ENCODE peak calls at places on chromosomes 1 and 21, in four cellular contexts. One of them, this sample, is unnamed. For H3K36me3 and H3K27me3, the result is how much of the 10 kb centered on the place peaks cover.

GRCh38 chr1:5722635-5723157 is 269.5 kb downstream of the NPHP4 start:
- DNase-seq in brain microvascular endothelial cell: no peak
- DNase-seq in endothelial cell of umbilical vein: no peak
- DNase-seq in GM23248: no peak
- DNase-seq in this sample: no peak

GRCh38 chr1:6984996-6985395 is 199.7 kb downstream of the CAMTA1 start:
- DNase-seq in GM23248: no peak
- DNase-seq in endothelial cell of umbilical vein: no peak
- DNase-seq in brain microvascular endothelial cell: no peak
- DNase-seq in this sample: no peak

GRCh38 chr1:21762022-21762404 is 20.9 kb downstream of the USP48 start:
- DNase-seq in brain microvascular endothelial cell: no peak
- DNase-seq in endothelial cell of umbilical vein: no peak
- DNase-seq in GM23248: no peak
- DNase-seq in this sample: no peak

GRCh38 chr21:39120876-39121599 is 62.2 kb downstream of the PSMG1 start:
- DNase-seq in brain microvascular endothelial cell: no peak
- DNase-seq in GM23248: no peak
- DNase-seq in endothelial cell of umbilical vein: no peak
- DNase-seq in this sample: peak

GRCh38 chr1:156749429-156750118 is 1.9 kb downstream of the HDGF start:
- DNase-seq in GM23248: peak
- DNase-seq in endothelial cell of umbilical vein: no peak
- DNase-seq in brain microvascular endothelial cell: no peak
- DNase-seq in this sample: peak

GRCh38 chr1:39925727-39926342 is 24.1 kb upstream of the MYCL start:
- DNase-seq in brain microvascular endothelial cell: no peak
- DNase-seq in endothelial cell of umbilical vein: no peak
- DNase-seq in GM23248: peak
- DNase-seq in this sample: peak

GRCh38 chr1:110345480-110345879 is 6.3 kb downstream of the RBM15 start:
- DNase-seq in brain microvascular endothelial cell: no peak
- DNase-seq in endothelial cell of umbilical vein: no peak
- DNase-seq in GM23248: no peak
- DNase-seq in this sample: no peak

GRCh38 chr1:212470059-212470458 is 37.3 kb downstream of the NENF start:
- DNase-seq in endothelial cell of umbilical vein: no peak
- DNase-seq in GM23248: peak
- DNase-seq in brain microvascular endothelial cell: peak
- DNase-seq in this sample: peak

GRCh38 chr1:84598418-84598817 is 24.2 kb upstream of the CTBS start:
- DNase-seq in endothelial cell of umbilical vein: no peak
- DNase-seq in brain microvascular endothelial cell: no peak
- DNase-seq in GM23248: peak
- DNase-seq in this sample: no peak

GRCh38 chr21:44869860-44870747 is 3.4 kb downstream of the PTTG1IP start:
- DNase-seq in endothelial cell of umbilical vein: peak
- DNase-seq in brain microvascular endothelial cell: peak
- DNase-seq in GM23248: peak
- DNase-seq in this sample: peak

GRCh38 chr1:151165281-151165737 is 393 bp downstream of the LYSMD1 start:
- DNase-seq in endothelial cell of umbilical vein: no peak
- DNase-seq in GM23248: peak
- DNase-seq in brain microvascular endothelial cell: peak
- DNase-seq in this sample: peak

GRCh38 chr1:29120367-29120766 is 3.3 kb downstream of the TMEM200B start:
- DNase-seq in GM23248: no peak
- DNase-seq in brain microvascular endothelial cell: no peak
- DNase-seq in endothelial cell of umbilical vein: no peak
- DNase-seq in this sample: no peak
- H3K4me3 ChIP-seq in GM23248: no peak
- H3K4me3 ChIP-seq in brain microvascular endothelial cell: no peak
- H3K4me3 ChIP-seq in endothelial cell of umbilical vein: no peak
- H3K4me3 ChIP-seq in this sample: no peak

GRCh38 chr1:202728951-202729350 is 18.7 kb upstream of the SYT2 start:
- DNase-seq in GM23248: no peak
- DNase-seq in brain microvascular endothelial cell: no peak
- DNase-seq in endothelial cell of umbilical vein: no peak
- DNase-seq in this sample: no peak
- H3K36me3 ChIP-seq in GM23248: half or more
- H3K36me3 ChIP-seq in brain microvascular endothelial cell: half or more
- H3K36me3 ChIP-seq in endothelial cell of umbilical vein: under half
- H3K36me3 ChIP-seq in this sample: half or more

GRCh38 chr1:169696273-169697100 is 14.9 kb downstream of the SELL start:
- DNase-seq in GM23248: no peak
- DNase-seq in endothelial cell of umbilical vein: peak
- DNase-seq in brain microvascular endothelial cell: no peak
- DNase-seq in this sample: no peak

GRCh38 chr1:169698976-169699375 is 12.4 kb downstream of the SELL start:
- DNase-seq in endothelial cell of umbilical vein: peak
- DNase-seq in GM23248: no peak
- DNase-seq in brain microvascular endothelial cell: no peak
- DNase-seq in this sample: no peak

GRCh38 chr1:169699769-169700168 is 11.7 kb downstream of the SELL start:
- DNase-seq in GM23248: no peak
- DNase-seq in endothelial cell of umbilical vein: no peak
- DNase-seq in brain microvascular endothelial cell: no peak
- DNase-seq in this sample: no peak

GRCh38 chr1:169694304-169694703 is 17.1 kb downstream of the SELL start:
- DNase-seq in brain microvascular endothelial cell: no peak
- DNase-seq in endothelial cell of umbilical vein: peak
- DNase-seq in GM23248: no peak
- DNase-seq in this sample: no peak

DNA sequence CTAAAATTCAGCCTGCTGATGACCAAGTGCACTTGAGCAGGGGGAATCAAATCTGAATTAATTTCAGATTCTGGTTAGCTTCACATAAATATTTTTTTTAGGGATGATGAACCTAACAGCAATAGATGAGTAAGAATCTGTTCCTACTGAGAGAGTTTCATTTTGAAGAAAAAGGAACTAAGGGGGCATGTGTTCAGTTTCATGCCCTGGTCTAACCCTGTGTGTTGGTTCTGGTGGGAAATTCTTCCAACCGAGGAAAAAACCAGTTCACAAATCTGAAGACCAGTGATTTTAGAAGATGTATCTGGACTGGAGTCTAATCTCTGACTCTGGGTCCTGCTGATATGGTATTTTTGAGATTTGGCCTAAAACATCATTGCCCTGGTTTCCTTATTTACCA is 13.7 kb downstream of the SELL start:
- DNase-seq in GM23248: no peak
- DNase-seq in brain microvascular endothelial cell: no peak
- DNase-seq in endothelial cell of umbilical vein: no peak
- DNase-seq in this sample: no peak
- H3K27me3 ChIP-seq in GM23248: under half
- H3K27me3 ChIP-seq in brain microvascular endothelial cell: under half
- H3K27me3 ChIP-seq in endothelial cell of umbilical vein: under half
- H3K27me3 ChIP-seq in this sample: under half

DNA sequence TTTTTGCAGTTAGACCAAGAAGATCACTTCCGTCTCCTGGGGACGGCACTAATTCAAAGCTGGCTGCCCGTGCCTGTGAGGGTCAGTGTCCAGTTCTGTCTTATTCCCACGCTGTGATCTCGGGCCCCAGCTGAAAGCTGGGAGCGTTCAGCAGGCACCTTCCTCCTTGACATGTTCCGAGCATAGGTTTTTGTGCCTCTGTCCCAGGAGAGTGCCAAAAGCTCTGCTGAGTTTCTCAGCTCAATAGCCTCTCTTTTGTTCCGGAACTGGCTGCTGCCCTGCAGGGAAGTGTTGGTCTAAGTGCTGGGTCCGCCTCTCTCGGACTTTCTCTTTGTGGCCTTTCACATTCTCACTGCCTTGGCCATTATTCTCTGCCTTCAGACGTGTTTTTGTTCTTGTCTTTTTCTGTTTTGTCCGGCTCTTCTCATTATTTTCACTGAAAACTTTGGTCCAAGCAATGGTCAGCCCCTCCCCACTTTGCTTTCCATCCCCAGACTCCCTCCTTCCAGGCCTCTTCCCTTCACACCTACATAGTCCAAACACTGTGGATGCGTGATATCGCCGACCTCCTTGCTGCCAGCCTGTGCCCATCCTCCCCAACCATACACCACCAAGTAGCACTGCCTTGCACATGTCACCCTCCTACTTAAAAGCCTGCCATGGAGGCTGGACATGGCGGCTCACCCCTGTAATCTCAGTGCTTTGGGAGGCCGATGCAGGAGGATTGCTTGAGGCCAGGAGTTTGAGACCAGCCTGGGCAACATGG is 233.7 kb downstream of the RHOU start:
- DNase-seq in brain microvascular endothelial cell: no peak
- DNase-seq in GM23248: no peak
- DNase-seq in endothelial cell of umbilical vein: no peak
- DNase-seq in this sample: no peak
- H3K4me3 ChIP-seq in brain microvascular endothelial cell: no peak
- H3K4me3 ChIP-seq in GM23248: no peak
- H3K4me3 ChIP-seq in endothelial cell of umbilical vein: no peak
- H3K4me3 ChIP-seq in this sample: no peak

DNA sequence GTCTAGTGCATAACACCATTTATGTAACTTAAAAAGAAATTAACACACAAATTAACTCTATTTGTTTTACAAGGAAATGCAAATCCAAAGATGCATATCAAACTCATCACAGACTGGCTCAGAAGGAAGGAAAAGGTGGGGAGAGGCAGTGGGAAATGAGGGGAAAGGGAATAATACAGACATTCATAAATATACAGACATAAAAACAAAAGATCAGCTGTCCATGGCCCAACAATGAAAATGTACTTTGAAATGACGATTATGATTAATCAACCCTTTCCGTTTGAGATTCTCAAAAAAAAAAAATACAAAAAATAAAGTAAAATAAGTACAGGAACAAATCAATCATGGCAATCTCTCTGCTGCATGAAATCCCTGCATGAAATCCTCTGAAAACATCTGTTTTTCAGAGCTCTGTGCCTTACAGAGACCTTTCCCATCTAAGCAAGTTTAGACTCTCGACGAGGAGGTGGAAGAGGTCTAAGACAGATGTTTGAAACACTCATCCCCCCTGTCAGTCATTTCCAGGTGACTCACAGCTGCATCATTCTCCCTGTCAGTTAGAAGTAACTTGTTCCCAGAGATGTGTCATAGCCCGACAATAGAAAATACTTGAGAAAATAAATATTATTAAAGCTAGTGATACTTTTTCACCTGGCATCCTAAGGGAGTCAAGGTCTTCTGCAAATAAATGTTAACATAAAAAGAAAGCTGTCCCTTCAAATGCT is 41.4 kb upstream of the SEC16B start:
- DNase-seq in brain microvascular endothelial cell: peak
- DNase-seq in GM23248: peak
- DNase-seq in endothelial cell of umbilical vein: peak
- DNase-seq in this sample: peak
- H3K36me3 ChIP-seq in brain microvascular endothelial cell: under half
- H3K36me3 ChIP-seq in GM23248: under half
- H3K36me3 ChIP-seq in endothelial cell of umbilical vein: under half
- H3K36me3 ChIP-seq in this sample: under half

GRCh38 chr1:180237850-180238476 is 7.9 kb downstream of the LHX4 start:
- DNase-seq in endothelial cell of umbilical vein: no peak
- DNase-seq in brain microvascular endothelial cell: no peak
- DNase-seq in GM23248: no peak
- DNase-seq in this sample: no peak

GRCh38 chr1:180238675-180239074 is 8.6 kb downstream of the LHX4 start:
- DNase-seq in brain microvascular endothelial cell: no peak
- DNase-seq in endothelial cell of umbilical vein: no peak
- DNase-seq in GM23248: no peak
- DNase-seq in this sample: no peak

GRCh38 chr1:180235077-180235501 is 5.0 kb downstream of the LHX4 start:
- DNase-seq in brain microvascular endothelial cell: no peak
- DNase-seq in GM23248: no peak
- DNase-seq in endothelial cell of umbilical vein: no peak
- DNase-seq in this sample: no peak

GRCh38 chr1:180235502-180236239 is 5.6 kb downstream of the LHX4 start:
- DNase-seq in brain microvascular endothelial cell: no peak
- DNase-seq in endothelial cell of umbilical vein: no peak
- DNase-seq in GM23248: no peak
- DNase-seq in this sample: no peak

DNA sequence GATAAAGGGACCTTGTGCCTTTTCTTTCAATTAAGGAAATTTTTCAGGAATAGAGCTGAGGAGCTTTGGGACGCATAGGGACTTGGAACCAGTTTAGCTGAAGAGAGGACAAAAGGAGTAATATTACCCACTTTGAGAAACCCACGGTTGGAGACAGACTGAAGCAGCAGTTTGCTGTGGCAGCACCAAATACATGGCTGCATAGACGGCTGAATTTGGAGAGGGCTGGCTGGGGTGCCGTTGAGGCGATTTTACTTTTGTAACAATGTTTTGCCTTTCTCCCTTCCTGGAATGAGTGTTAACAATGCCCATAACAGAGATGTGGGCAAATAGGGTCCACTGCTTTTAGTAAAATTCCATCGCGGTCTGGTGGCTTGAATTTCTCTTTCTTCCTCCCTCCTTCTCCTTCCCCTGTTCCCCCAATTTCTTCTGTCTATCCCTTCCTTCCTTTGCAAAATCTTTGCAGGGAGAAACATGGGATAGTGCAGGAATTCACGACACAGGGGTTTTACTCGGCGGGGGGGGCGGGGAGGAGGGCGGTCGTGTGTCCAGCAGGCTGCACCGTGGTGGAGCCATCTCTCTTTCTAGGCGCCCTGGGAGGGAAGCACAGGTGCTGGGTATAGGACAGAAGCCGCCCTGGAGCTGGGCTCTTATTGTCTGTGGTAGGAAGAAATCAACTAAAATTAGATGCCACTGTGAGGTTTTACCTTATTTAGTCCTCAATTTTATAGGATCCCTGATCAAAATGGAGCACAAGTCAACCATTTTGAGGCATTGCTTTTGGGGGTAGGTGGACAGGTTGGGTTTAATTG is 6.8 kb downstream of the LHX4 start:
- DNase-seq in endothelial cell of umbilical vein: no peak
- DNase-seq in brain microvascular endothelial cell: no peak
- DNase-seq in GM23248: no peak
- DNase-seq in this sample: no peak
- H3K27me3 ChIP-seq in endothelial cell of umbilical vein: half or more
- H3K27me3 ChIP-seq in brain microvascular endothelial cell: half or more
- H3K27me3 ChIP-seq in GM23248: half or more
- H3K27me3 ChIP-seq in this sample: half or more

GRCh38 chr21:36964832-36965719 is 1.4 kb downstream of the HLCS start:
- DNase-seq in brain microvascular endothelial cell: no peak
- DNase-seq in GM23248: no peak
- DNase-seq in endothelial cell of umbilical vein: no peak
- DNase-seq in this sample: no peak
- H3K4me3 ChIP-seq in brain microvascular endothelial cell: peak
- H3K4me3 ChIP-seq in GM23248: peak
- H3K4me3 ChIP-seq in endothelial cell of umbilical vein: no peak
- H3K4me3 ChIP-seq in this sample: peak

GRCh38 chr1:201788296-201788695 is 40.7 kb upstream of the IPO9 start:
- DNase-seq in endothelial cell of umbilical vein: no peak
- DNase-seq in brain microvascular endothelial cell: no peak
- DNase-seq in GM23248: no peak
- DNase-seq in this sample: no peak
- H3K36me3 ChIP-seq in endothelial cell of umbilical vein: under half
- H3K36me3 ChIP-seq in brain microvascular endothelial cell: half or more
- H3K36me3 ChIP-seq in GM23248: half or more
- H3K36me3 ChIP-seq in this sample: half or more

GRCh38 chr1:86100401-86100800 is 56.2 kb downstream of the COL24A1 start:
- DNase-seq in GM23248: no peak
- DNase-seq in endothelial cell of umbilical vein: no peak
- DNase-seq in brain microvascular endothelial cell: no peak
- DNase-seq in this sample: no peak
- H3K27me3 ChIP-seq in GM23248: under half
- H3K27me3 ChIP-seq in endothelial cell of umbilical vein: under half
- H3K27me3 ChIP-seq in brain microvascular endothelial cell: under half
- H3K27me3 ChIP-seq in this sample: under half